ENCODE peak calls at places on chromosomes 7 and 10, in seven cellular contexts. I, O, W, X, J, Z and C are unnamed samples.

GRCh38 chr7:134996097-134996550 is 9.8 kb downstream of the AGBL3 start:
- DNase-seq in I (peak), O (no peak), W (no peak), X (no peak), J (peak), Z (no peak), C (no peak)

GRCh38 chr10:12214093-12214492 is 18.1 kb downstream of the CDC123 start:
- DNase-seq in I (no peak), O (no peak), W (no peak), X (no peak), J (no peak), Z (no peak), C (no peak)

GRCh38 chr10:37263304-37263703 is 137.9 kb downstream of the ANKRD30A start:
- DNase-seq in I (no peak), O (no peak), W (peak), X (no peak), J (no peak), Z (peak), C (no peak)

GRCh38 chr10:88791924-88792323 is 10.6 kb upstream of the LIPM start:
- DNase-seq in I (peak), O (peak), W (no peak), X (peak), J (peak), Z (peak), C (peak)

GRCh38 chr7:66352071-66352470 is 146.9 kb downstream of the TPST1 start:
- DNase-seq in I (no peak), O (peak), W (no peak), X (no peak), J (peak), Z (no peak), C (no peak)

GRCh38 chr10:43138757-43139241 is 554 bp downstream of the CSGALNACT2 start:
- DNase-seq in I (peak), O (no peak), W (no peak), X (no peak), J (peak), Z (no peak), C (peak)

GRCh38 chr7:115087437-115087836 is 165.5 kb downstream of the MDFIC start:
- DNase-seq in I (peak), O (no peak), W (no peak), X (no peak), J (peak), Z (peak), C (peak)

GRCh38 chr10:14566498-14566897 is 208.2 kb downstream of the FAM107B start:
- DNase-seq in I (no peak), O (no peak), W (no peak), X (no peak), J (no peak), Z (no peak), C (no peak)

GRCh38 chr10:778626-779330 is 89.3 kb upstream of the DIP2C start:
- DNase-seq in I (peak), O (no peak), W (peak), X (no peak), J (peak), Z (no peak), C (peak)

GRCh38 chr10:87752571-87752970 is 65.5 kb downstream of the ATAD1 start:
- DNase-seq in I (peak), O (no peak), W (no peak), X (no peak), J (peak), Z (no peak), C (no peak)

GRCh38 chr7:52325237-52325636 is 710.2 kb upstream of the POM121L12 start:
- DNase-seq in I (no peak), O (no peak), W (no peak), X (no peak), J (no peak), Z (no peak), C (no peak)

GRCh38 chr7:35530124-35531109 is 164.5 kb downstream of the HERPUD2 start:
- DNase-seq in I (no peak), O (no peak), W (no peak), X (no peak), J (no peak), Z (no peak), C (no peak)

GRCh38 chr7:95688931-95689453 is 83.4 kb upstream of the DYNC1I1 start:
- DNase-seq in I (peak), O (no peak), W (no peak), X (no peak), J (no peak), Z (no peak), C (no peak)

GRCh38 chr10:130924138-130924819 is 387.2 kb downstream of the TCERG1L start:
- DNase-seq in I (no peak), O (peak), W (peak), X (peak), J (no peak), Z (no peak), C (peak)

GRCh38 chr7:129391546-129392211 is 42.6 kb upstream of the STRIP2 start:
- DNase-seq in I (no peak), O (no peak), W (no peak), X (no peak), J (no peak), Z (no peak), C (no peak)

GRCh38 chr10:102970941-102971340 is 52.8 kb downstream of the CNNM2 start:
- DNase-seq in I (no peak), O (no peak), W (no peak), X (no peak), J (no peak), Z (no peak), C (no peak)

GRCh38 chr10:27225642-27226257 is 14.8 kb downstream of the ACBD5 start:
- DNase-seq in I (no peak), O (no peak), W (no peak), X (no peak), J (no peak), Z (no peak), C (no peak)

GRCh38 chr7:133053321-133053891 is 28.5 kb downstream of the CHCHD3 start:
- DNase-seq in I (peak), O (no peak), W (no peak), X (no peak), J (peak), Z (peak), C (no peak)

GRCh38 chr7:142025896-142026295 is 30.2 kb downstream of the MGAM start:
- DNase-seq in I (no peak), O (no peak), W (no peak), X (no peak), J (no peak), Z (peak), C (no peak)

GRCh38 chr7:84081973-84082522 is 112.5 kb downstream of the SEMA3A start:
- DNase-seq in I (no peak), O (no peak), W (no peak), X (no peak), J (no peak), Z (no peak), C (no peak)

GRCh38 chr7:155258233-155258575 is 39.5 kb upstream of the INSIG1 start:
- DNase-seq in I (peak), O (no peak), W (no peak), X (no peak), J (peak), Z (peak), C (peak)

GRCh38 chr10:75487087-75487784 is 55.8 kb downstream of the LRMDA start:
- DNase-seq in I (no peak), O (no peak), W (no peak), X (no peak), J (peak), Z (no peak), C (no peak)

GRCh38 chr7:6530626-6531491 is 20.4 kb downstream of the GRID2IP start:
- DNase-seq in I (no peak), O (peak), W (peak), X (no peak), J (no peak), Z (no peak), C (peak)

GRCh38 chr7:84613411-84613810 is 418.8 kb upstream of the SEMA3A start:
- DNase-seq in I (no peak), O (no peak), W (no peak), X (no peak), J (no peak), Z (no peak), C (no peak)

GRCh38 chr10:121310151-121310711 is 288.0 kb downstream of the FGFR2 start:
- DNase-seq in I (no peak), O (no peak), W (no peak), X (peak), J (no peak), Z (no peak), C (peak)

GRCh38 chr10:89470628-89471027 is 56.3 kb downstream of the IFIT5 start:
- DNase-seq in I (peak), O (no peak), W (no peak), X (no peak), J (peak), Z (no peak), C (peak)

GRCh38 chr10:59967079-59967478 is 60.7 kb upstream of the CCDC6 start:
- DNase-seq in I (no peak), O (no peak), W (no peak), X (no peak), J (no peak), Z (peak), C (peak)

GRCh38 chr10:4767033-4767814 is 58.8 kb upstream of the AKR1E2 start:
- DNase-seq in I (peak), O (no peak), W (no peak), X (peak), J (peak), Z (no peak), C (peak)

GRCh38 chr10:127550861-127551260 is 1.8 kb downstream of the NPS start:
- DNase-seq in I (no peak), O (no peak), W (no peak), X (no peak), J (no peak), Z (no peak), C (no peak)

GRCh38 chr7:43585521-43585920 is 2.6 kb downstream of the STK17A start:
- DNase-seq in I (peak), O (no peak), W (no peak), X (no peak), J (peak), Z (peak), C (no peak)

GRCh38 chr10:96743988-96744585 is 23.8 kb upstream of the PIK3AP1 start:
- DNase-seq in I (peak), O (no peak), W (no peak), X (no peak), J (no peak), Z (no peak), C (peak)

GRCh38 chr10:121340176-121340850 is 257.9 kb downstream of the FGFR2 start:
- DNase-seq in I (no peak), O (peak), W (peak), X (peak), J (no peak), Z (no peak), C (peak)

GRCh38 chr10:14717570-14717969 is 57.1 kb downstream of the FAM107B start:
- DNase-seq in I (no peak), O (no peak), W (no peak), X (no peak), J (no peak), Z (no peak), C (no peak)

GRCh38 chr10:44437837-44438752 is 53.2 kb upstream of the CXCL12 start:
- DNase-seq in I (no peak), O (no peak), W (no peak), X (no peak), J (no peak), Z (no peak), C (no peak)

GRCh38 chr10:3487228-3487627 is 297.8 kb downstream of the KLF6 start:
- DNase-seq in I (no peak), O (no peak), W (no peak), X (no peak), J (no peak), Z (no peak), C (peak)

GRCh38 chr7:129501760-129502707 is at the start of gene SMKR1:
- DNase-seq in I (peak), O (peak), W (peak), X (peak), J (peak), Z (peak), C (peak)

DNA sequence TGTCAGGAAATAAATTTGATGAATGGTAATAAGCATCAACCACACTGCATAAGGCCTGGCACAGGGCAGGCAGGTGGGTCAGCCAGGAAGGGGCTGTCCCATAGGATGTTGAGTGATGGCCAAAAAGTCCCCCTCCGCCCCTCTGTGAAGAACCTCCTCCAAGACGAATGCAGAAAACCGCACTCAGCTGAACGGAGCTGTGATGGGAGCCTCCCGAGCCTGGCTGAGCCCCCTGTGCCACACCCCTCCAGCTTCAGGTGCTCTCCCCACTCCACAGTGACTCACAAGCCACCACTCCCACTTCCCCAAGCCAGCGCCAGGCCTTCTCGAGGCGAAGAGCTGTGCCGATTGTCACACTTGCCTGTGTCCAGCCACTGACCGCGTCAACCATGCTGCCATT is 184.2 kb downstream of the MAD1L1 start:
- DNase-seq in I (no peak), O (no peak), W (no peak), X (no peak), J (no peak), Z (no peak), C (no peak)
- H2BK120ac ChIP-seq in I (no peak), O (no peak), W (no peak), X (no peak), J (no peak), Z (no peak), C (no peak)

DNA sequence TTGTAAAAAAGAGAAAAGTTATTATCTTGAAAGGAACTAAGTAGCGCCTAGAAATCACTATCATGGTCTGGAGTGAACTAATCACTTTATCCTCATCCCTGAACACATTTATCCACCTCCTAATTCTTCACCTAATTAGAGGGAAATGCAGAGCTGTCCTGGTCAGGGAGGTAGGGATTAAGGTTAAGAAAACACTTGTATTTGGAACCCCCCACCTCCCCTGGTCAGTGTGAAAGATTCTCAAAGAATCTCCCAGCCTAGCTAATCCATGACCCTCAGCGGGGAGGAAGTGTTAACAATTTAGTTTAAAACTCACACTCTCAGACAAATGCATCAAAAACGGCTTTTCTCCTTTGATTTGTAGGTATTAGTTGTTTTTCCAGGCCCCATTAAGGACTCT is 83.8 kb downstream of the FAM204A start:
- DNase-seq in I (no peak), O (no peak), W (no peak), X (peak), J (no peak), Z (no peak), C (peak)
- H2BK120ac ChIP-seq in I (no peak), O (no peak), W (no peak), X (no peak), J (no peak), Z (no peak), C (no peak)

GRCh38 chr7:107089627-107090026 is 45.1 kb downstream of the PRKAR2B start:
- DNase-seq in I (no peak), O (no peak), W (no peak), X (no peak), J (no peak), Z (no peak), C (no peak)
- H2BK120ac ChIP-seq in I (no peak), O (no peak), W (no peak), X (no peak), J (no peak), Z (no peak), C (no peak)

DNA sequence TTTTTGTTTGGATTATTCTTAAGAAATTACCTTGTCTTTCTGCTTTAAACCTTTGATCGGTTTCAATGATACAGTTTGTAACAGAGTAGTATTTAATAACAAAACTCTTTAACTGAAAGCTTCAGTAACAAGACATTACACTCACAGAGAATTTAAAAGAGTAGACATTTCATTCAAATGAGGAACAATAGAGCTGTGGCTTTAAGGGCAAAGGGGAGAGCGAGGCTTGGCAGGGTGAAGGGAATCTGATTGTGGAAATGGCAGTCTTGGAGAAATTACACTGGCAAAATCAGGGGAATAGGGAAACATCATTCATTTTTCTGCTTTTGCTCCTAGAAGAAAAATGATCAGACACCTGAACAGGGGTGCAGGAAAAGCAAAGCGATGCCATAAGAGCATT is 5.1 kb upstream of the HIPK2 start:
- DNase-seq in I (no peak), O (no peak), W (no peak), X (no peak), J (no peak), Z (no peak), C (no peak)
- H2BK120ac ChIP-seq in I (no peak), O (no peak), W (no peak), X (no peak), J (no peak), Z (no peak), C (no peak)

GRCh38 chr7:136912339-136912738 is 43.9 kb downstream of the CHRM2 start:
- DNase-seq in I (no peak), O (no peak), W (no peak), X (no peak), J (peak), Z (no peak), C (peak)
- H2BK120ac ChIP-seq in I (peak), O (no peak), W (no peak), X (no peak), J (no peak), Z (no peak), C (no peak)

DNA sequence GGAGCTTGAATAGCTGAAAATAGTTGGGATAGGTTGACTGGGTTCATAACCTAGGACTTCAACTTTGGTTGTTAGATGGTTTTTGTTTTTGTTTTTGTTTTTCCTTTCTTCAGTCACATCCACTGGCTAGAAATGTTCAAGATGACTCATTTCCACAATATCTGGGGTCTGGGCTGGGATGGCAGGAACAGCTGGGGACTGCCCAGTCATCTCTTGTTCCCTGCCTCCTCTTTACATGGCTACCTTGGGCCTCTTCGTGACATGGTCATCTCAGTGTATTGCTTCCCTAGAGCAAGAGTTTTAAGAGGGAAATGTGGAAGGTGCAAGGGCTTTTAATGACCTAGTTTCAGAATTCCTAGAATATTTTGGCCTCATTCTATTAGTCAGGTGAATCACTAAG is 915.8 kb downstream of the XPNPEP1 start:
- DNase-seq in I (no peak), O (no peak), W (no peak), X (no peak), J (no peak), Z (no peak), C (no peak)
- H2BK120ac ChIP-seq in I (no peak), O (no peak), W (no peak), X (no peak), J (no peak), Z (no peak), C (no peak)